ENCODE peak calls at places on chromosomes 16 and 17, in ten cellular contexts. T, X, G, N, F, Y, O, R, V and P are unnamed samples.

GRCh38 chr16:70725912-70726828 is 40.3 kb upstream of the MTSS2 start:
- DNase-seq in G (no peak), R (peak), X (no peak), N (no peak), O (no peak), V (no peak), F (no peak), Y (no peak), T (peak), P (no peak)

GRCh38 chr17:19237389-19238166 is 412 bp downstream of the EPN2 start:
- DNase-seq in R (no peak), V (peak), Y (no peak), N (peak), X (no peak), T (peak), G (no peak), O (peak), F (peak), P (peak)

GRCh38 chr17:78444392-78444791 is 65.9 kb downstream of the PGS1 start:
- DNase-seq in R (no peak), V (no peak), Y (no peak), O (no peak), X (no peak), T (no peak), F (no peak), N (no peak), G (no peak), P (no peak)

GRCh38 chr17:67689534-67690177 is 28.1 kb upstream of the NOL11 start:
- DNase-seq in X (peak), N (peak), G (peak), O (peak), V (peak), F (peak), Y (peak), T (peak), R (peak), P (peak)

GRCh38 chr17:82121660-82122629 is 23.9 kb upstream of the FASN start:
- DNase-seq in N (no peak), V (no peak), G (peak), Y (no peak), X (peak), R (no peak), O (no peak), T (peak), F (no peak), P (no peak)

GRCh38 chr16:35737076-35737475 is 2277.7 kb downstream of the TP53TG3F start:
- DNase-seq in F (peak), N (no peak), O (no peak), T (no peak), V (no peak), X (no peak), R (no peak), Y (no peak), G (no peak), P (no peak)

GRCh38 chr16:84881702-84882521 is 62.1 kb downstream of the CRISPLD2 start:
- DNase-seq in O (no peak), R (peak), F (peak), T (peak), G (no peak), N (peak), Y (no peak), V (no peak), X (no peak), P (no peak)

GRCh38 chr17:36920032-36921000 is 17.0 kb upstream of the LHX1 start:
- DNase-seq in N (no peak), G (no peak), R (peak), Y (peak), X (no peak), O (no peak), F (no peak), T (no peak), V (no peak), P (no peak)

GRCh38 chr16:58508671-58509251 is 6.6 kb upstream of the SETD6 start:
- DNase-seq in N (no peak), F (no peak), R (no peak), G (no peak), X (no peak), O (no peak), V (no peak), Y (no peak), T (no peak), P (no peak)

GRCh38 chr17:83079340-83079747 is at the start of gene METRNL:
- DNase-seq in N (peak), T (peak), V (peak), R (peak), Y (peak), G (peak), O (peak), F (peak), X (peak), P (peak)

GRCh38 chr16:56558024-56558747 is 6.7 kb upstream of the MT4 start:
- DNase-seq in G (no peak), O (no peak), R (peak), N (peak), F (peak), V (no peak), X (no peak), Y (peak), T (no peak), P (no peak)

GRCh38 chr17:18017958-18018357 is 21.0 kb downstream of the ATPAF2 start:
- DNase-seq in X (no peak), F (no peak), N (no peak), R (peak), G (no peak), Y (no peak), T (no peak), V (no peak), O (no peak), P (no peak)

GRCh38 chr16:31072540-31073072 is 1.4 kb downstream of the ZNF668 start:
- DNase-seq in N (peak), V (peak), O (peak), F (peak), X (peak), Y (peak), T (peak), R (peak), G (peak), P (peak)

GRCh38 chr17:39863918-39864746 is at the start of gene IKZF3:
- DNase-seq in V (peak), G (peak), T (peak), R (peak), Y (peak), N (peak), O (peak), X (peak), F (peak), P (peak)

GRCh38 chr17:58318065-58318481 is 10.5 kb downstream of the TSPOAP1 start:
- DNase-seq in V (no peak), O (no peak), F (no peak), G (no peak), Y (no peak), X (no peak), T (no peak), R (no peak), N (no peak), P (no peak)

GRCh38 chr17:40451420-40451819 is 8.2 kb downstream of the IGFBP4 start:
- DNase-seq in G (no peak), F (peak), R (peak), Y (no peak), T (peak), N (no peak), X (no peak), O (no peak), V (no peak), P (no peak)

GRCh38 chr16:31513126-31513525 is 4.9 kb upstream of the RUSF1 start:
- DNase-seq in V (no peak), T (no peak), O (no peak), R (peak), N (peak), Y (peak), G (no peak), X (no peak), F (peak), P (no peak)

GRCh38 chr17:82675476-82676245 is 22.8 kb downstream of the RAB40B start:
- DNase-seq in G (no peak), Y (no peak), N (no peak), F (no peak), T (no peak), O (no peak), X (no peak), R (no peak), V (no peak), P (no peak)

GRCh38 chr17:79612468-79613194 is 1.8 kb upstream of the RBFOX3 start:
- DNase-seq in V (peak), Y (peak), R (peak), N (peak), F (peak), G (peak), O (peak), X (peak), T (peak), P (peak)

GRCh38 chr16:85354623-85355514 is 242.6 kb upstream of the CIBAR2 start:
- DNase-seq in T (peak), Y (peak), R (peak), F (peak), O (no peak), V (no peak), N (peak), G (no peak), X (no peak), P (no peak)

GRCh38 chr17:80881321-80881720 is 110.3 kb upstream of the CHMP6 start:
- DNase-seq in R (no peak), V (no peak), N (no peak), X (no peak), G (no peak), T (no peak), O (no peak), Y (no peak), F (no peak), P (no peak)

GRCh38 chr17:9053406-9053805 is 32.1 kb downstream of the NTN1 start:
- DNase-seq in O (no peak), R (no peak), V (no peak), X (no peak), G (no peak), T (no peak), Y (no peak), F (no peak), N (no peak), P (no peak)

GRCh38 chr17:2964370-2964769 is 99.0 kb downstream of the OR1D5 start:
- DNase-seq in R (no peak), V (no peak), F (no peak), G (no peak), X (no peak), Y (no peak), N (no peak), T (no peak), O (no peak), P (no peak)

GRCh38 chr16:64715624-64716023 is 406.2 kb downstream of the CDH11 start:
- DNase-seq in N (no peak), R (no peak), G (no peak), X (no peak), O (no peak), F (no peak), Y (no peak), V (no peak), T (peak), P (no peak)

GRCh38 chr16:66935319-66936011 is at the start of gene CES2:
- DNase-seq in F (peak), O (no peak), N (peak), V (peak), Y (peak), R (peak), G (no peak), T (peak), X (no peak), P (no peak)

GRCh38 chr16:67447508-67448076 is 16.7 kb downstream of the HSD11B2 start:
- DNase-seq in V (peak), Y (peak), N (no peak), G (peak), F (peak), R (peak), T (no peak), O (no peak), X (peak), P (peak)

GRCh38 chr17:63694229-63694973 is 5.5 kb downstream of the LIMD2 start:
- DNase-seq in X (peak), Y (no peak), G (peak), N (no peak), T (no peak), F (no peak), R (no peak), O (no peak), V (peak), P (peak)

GRCh38 chr17:38598536-38598935 is 7.2 kb downstream of the SRCIN1 start:
- DNase-seq in G (peak), N (peak), V (peak), O (peak), T (peak), F (peak), X (peak), R (peak), Y (peak), P (peak)

GRCh38 chr17:44987194-44987882 is 19.2 kb upstream of the C1QL1 start:
- DNase-seq in G (no peak), N (no peak), V (peak), F (peak), R (no peak), O (no peak), Y (no peak), X (peak), T (no peak), P (no peak)

GRCh38 chr17:4492762-4493561 is 5.7 kb upstream of the SPNS2 start:
- DNase-seq in N (peak), V (peak), O (peak), T (peak), F (peak), G (peak), X (peak), R (peak), Y (peak), P (peak)

GRCh38 chr17:83086197-83086880 is 6.9 kb downstream of the METRNL start:
- DNase-seq in N (no peak), T (no peak), Y (no peak), X (no peak), O (no peak), G (no peak), F (peak), V (no peak), R (peak), P (no peak)

GRCh38 chr17:20184191-20184590 is 175.0 kb downstream of the SPECC1 start:
- DNase-seq in Y (no peak), X (no peak), T (no peak), V (no peak), F (no peak), R (no peak), O (no peak), N (no peak), G (no peak), P (no peak)

GRCh38 chr16:15973460-15973859 is 24.0 kb downstream of the ABCC1 start:
- DNase-seq in V (no peak), O (no peak), T (no peak), X (no peak), G (no peak), N (no peak), Y (peak), F (peak), R (peak), P (no peak)

GRCh38 chr16:66069576-66069975 is 296.9 kb upstream of the CDH5 start:
- DNase-seq in G (no peak), T (no peak), X (no peak), Y (no peak), V (no peak), N (no peak), O (no peak), R (peak), F (no peak), P (no peak)

GRCh38 chr16:49050607-49051006 is 231.0 kb downstream of the CBLN1 start:
- DNase-seq in O (no peak), R (no peak), G (no peak), T (peak), X (no peak), V (no peak), N (no peak), F (no peak), Y (no peak), P (no peak)
- H2AFZ ChIP-seq in O (no peak), R (no peak), G (no peak), T (no peak), X (no peak), V (peak), N (no peak), F (no peak), Y (no peak), P (no peak)

DNA sequence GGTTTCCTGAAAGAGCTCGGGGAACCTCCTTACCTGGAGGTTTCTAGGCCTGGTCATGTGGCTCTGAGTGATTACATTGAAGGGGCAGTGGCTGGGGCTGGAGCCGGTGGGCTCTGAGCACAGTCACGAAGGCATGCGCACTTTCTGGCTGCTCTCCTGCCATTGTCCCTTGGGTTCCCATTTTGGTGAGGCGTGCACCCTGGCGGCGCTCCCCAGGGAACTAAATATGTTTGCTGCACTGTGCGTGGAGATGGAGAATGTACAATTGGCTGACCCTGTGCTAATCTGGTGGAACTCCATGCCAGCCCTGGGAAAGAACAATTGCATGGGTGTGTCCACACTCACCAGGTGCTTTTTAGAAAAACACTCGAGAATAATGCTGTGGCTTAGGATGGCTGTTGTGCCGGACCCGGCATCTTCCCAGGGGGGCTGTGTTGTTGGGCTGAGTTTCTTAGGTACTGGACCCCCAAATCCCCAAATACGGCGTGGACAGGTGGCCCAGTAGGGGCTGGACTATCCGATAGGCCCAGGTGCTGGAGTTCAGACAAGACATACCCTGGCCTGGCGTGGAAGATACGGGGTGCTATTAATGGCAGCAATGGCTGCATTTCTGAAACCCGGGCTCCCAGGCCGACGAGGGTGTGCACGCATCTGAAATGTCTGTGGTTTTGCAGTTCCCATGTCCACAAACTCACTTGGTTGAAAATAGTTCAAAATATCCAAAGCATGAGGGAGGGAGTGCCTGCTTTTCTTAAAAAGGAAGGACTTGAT is 230.5 kb downstream of the SEC14L1 start:
- DNase-seq in T (no peak), V (no peak), G (no peak), X (no peak), F (peak), O (no peak), R (peak), N (no peak), Y (no peak), P (no peak)
- H2AFZ ChIP-seq in T (no peak), V (no peak), G (no peak), X (no peak), F (no peak), O (no peak), R (no peak), N (no peak), Y (no peak), P (no peak)

DNA sequence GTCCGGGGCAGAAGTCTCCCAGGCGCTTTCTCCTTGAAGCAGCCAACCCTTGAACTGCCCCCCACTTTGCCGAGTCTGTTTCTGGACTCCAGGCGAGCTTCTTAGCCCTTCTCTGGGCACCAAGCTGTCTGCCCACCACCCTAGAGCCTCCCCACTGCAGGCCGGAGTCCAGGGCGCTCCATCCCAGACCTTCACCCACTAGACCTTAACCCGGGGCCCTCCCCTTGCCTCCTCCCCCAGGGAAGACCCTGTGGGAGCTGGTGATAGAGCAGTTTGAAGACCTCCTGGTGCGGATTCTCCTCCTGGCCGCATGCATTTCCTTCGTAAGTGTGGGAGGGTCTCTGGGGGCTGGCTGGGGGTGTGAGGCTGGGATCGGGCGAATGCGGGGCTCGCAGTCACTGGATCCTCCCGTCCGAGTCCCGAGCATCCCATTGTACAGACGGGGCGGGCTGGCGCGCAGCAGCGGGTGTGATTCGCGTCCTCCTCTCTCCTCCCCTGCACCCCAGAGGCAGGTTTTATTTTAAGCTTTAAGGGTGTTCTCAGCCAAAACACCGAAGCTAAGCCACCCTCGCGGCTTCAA is 1.1 kb downstream of the ATP2A1 start:
- DNase-seq in T (no peak), X (no peak), N (no peak), O (no peak), V (no peak), F (no peak), G (no peak), R (no peak), Y (no peak), P (peak)
- H2AFZ ChIP-seq in T (peak), X (peak), N (peak), O (peak), V (peak), F (peak), G (peak), R (peak), Y (peak), P (peak)

GRCh38 chr17:74978240-74978639 is 5.7 kb upstream of the HID1 start:
- DNase-seq in Y (no peak), O (no peak), V (no peak), F (no peak), N (no peak), R (no peak), T (no peak), G (no peak), X (no peak), P (no peak)
- H2AFZ ChIP-seq in Y (no peak), O (no peak), V (no peak), F (no peak), N (no peak), R (no peak), T (no peak), G (no peak), X (no peak), P (no peak)

DNA sequence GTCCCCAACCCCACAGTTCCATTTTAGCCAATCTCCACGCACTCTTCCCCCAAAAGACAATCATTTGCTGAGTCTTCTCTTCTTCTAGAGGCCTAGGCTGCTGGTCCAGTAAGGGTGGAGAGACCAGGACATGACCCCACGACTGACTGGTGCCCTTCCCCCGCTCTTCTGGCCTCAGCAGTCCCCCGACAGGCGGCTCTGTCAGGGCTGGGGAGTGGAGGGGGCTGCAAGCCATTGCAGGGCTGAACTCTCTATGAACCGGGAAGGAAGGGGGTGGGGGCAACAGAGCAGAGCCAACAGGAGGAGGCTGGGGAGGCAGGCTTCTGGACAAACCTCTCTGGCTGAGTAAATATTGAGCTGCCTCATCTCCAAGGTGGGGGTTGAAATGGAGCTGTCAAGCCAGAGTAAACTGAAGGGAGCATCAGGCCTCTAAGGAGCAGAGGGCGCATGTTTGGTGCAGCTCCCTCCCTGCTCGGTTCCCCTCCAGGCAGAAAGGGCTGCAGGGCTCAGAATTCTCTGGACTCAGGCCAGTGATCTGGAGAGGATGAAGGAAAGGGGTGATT is 8.7 kb downstream of the HOXB1 start:
- DNase-seq in O (no peak), N (no peak), Y (peak), R (peak), T (no peak), V (no peak), X (no peak), G (no peak), F (no peak), P (no peak)
- H2AFZ ChIP-seq in O (no peak), N (no peak), Y (peak), R (peak), T (no peak), V (no peak), X (no peak), G (no peak), F (no peak), P (no peak)

GRCh38 chr17:56912105-56912999 is 1.5 kb downstream of the TRIM25 start:
- DNase-seq in T (no peak), R (no peak), N (no peak), X (no peak), V (no peak), Y (peak), F (peak), G (no peak), O (no peak), P (peak)
- H2AFZ ChIP-seq in T (no peak), R (peak), N (no peak), X (peak), V (no peak), Y (no peak), F (peak), G (peak), O (peak), P (no peak)